ENCODE peak calls at places on chromosomes 12 and 14, in eight cellular contexts. A is testis, Y is transverse colon, F is body of pancreas, C is A549, D is prostate gland, J is suprapubic skin, M is NB4. B is an unnamed sample.

GRCh38 chr14:33617154-33617553 is 333.7 kb downstream of the EGLN3 start:
- DNase-seq in A (no peak), Y (no peak), F (no peak), C (no peak), D (no peak), J (no peak), M (no peak), B (no peak)

GRCh38 chr14:61476737-61477410 is 155.5 kb downstream of the PRKCH start:
- DNase-seq in A (peak; percentile 22), Y (peak; percentile 48), F (no peak), C (peak; percentile 94), D (no peak), J (no peak), M (peak; percentile 93), B (peak; percentile 67)

GRCh38 chr12:6084261-6084968 is 40.1 kb downstream of the VWF start:
- DNase-seq in A (no peak), Y (peak; percentile 15), F (no peak), C (peak; percentile 57), D (no peak), J (peak; percentile 31), M (no peak), B (peak; percentile 78)

GRCh38 chr14:67370830-67371229 is 10.7 kb downstream of the EIF2S1 start:
- DNase-seq in A (no peak), Y (no peak), F (no peak), C (no peak), D (no peak), J (no peak), M (no peak), B (no peak)

GRCh38 chr12:64730585-64730964 is 28.6 kb downstream of the GNS start:
- DNase-seq in A (no peak), Y (no peak), F (no peak), C (no peak), D (no peak), J (no peak), M (peak; percentile 38), B (no peak)

GRCh38 chr14:46054526-46054925 is 597.1 kb downstream of the RPL10L start:
- DNase-seq in A (no peak), Y (no peak), F (no peak), C (no peak), D (no peak), J (no peak), M (no peak), B (no peak)

GRCh38 chr12:1559729-1560128 is 34.7 kb downstream of the FBXL14 start:
- DNase-seq in A (no peak), Y (no peak), F (no peak), C (no peak), D (no peak), J (peak; percentile 16), M (no peak), B (no peak)

GRCh38 chr12:104049278-104050257 is at the start of gene GLT8D2:
- DNase-seq in A (peak; percentile 68), Y (peak; percentile 25), F (peak; percentile 28), C (no peak), D (peak; percentile 30), J (peak; percentile 82), M (peak; percentile 24), B (peak; percentile 89)

GRCh38 chr12:113853491-113853890 is 112.6 kb downstream of the RBM19 start:
- DNase-seq in A (no peak), Y (no peak), F (no peak), C (no peak), D (no peak), J (no peak), M (no peak), B (no peak)

GRCh38 chr12:106118-106561 is 39.6 kb downstream of the IQSEC3 start:
- DNase-seq in A (no peak), Y (peak; percentile 54), F (no peak), C (peak; percentile 25), D (no peak), J (no peak), M (no peak), B (no peak)

GRCh38 chr14:55847766-55848165 is 267.8 kb downstream of the KTN1 start:
- DNase-seq in A (no peak), Y (no peak), F (no peak), C (no peak), D (no peak), J (no peak), M (no peak), B (no peak)

GRCh38 chr14:61146896-61147295 is 134.2 kb downstream of the TMEM30B start:
- DNase-seq in A (no peak), Y (no peak), F (no peak), C (no peak), D (no peak), J (no peak), M (no peak), B (no peak)

DNA sequence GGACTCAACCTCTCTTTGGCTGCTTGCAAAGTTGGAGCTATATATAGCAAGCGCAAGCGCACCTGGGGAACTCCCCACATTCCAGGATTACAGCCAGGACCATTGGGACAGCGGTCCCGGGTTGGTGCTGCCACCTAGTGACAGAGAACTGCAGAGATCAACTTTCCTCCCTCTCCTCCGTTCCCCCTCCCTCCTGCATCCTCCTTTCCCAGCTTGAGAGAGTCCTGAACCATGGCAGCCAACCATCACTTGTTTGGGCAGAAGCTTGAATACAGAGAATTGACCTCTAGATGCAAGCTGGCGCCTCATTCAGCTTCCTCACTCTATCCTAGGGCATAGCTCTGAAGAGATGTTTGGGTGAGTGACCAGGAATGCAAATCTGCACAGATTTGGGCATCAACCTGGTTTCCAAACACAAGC is 17.4 kb upstream of the FLVCR2 start:
- DNase-seq in A (peak; percentile 86), Y (peak; percentile 82), F (peak; percentile 93), C (peak; percentile 87), D (peak; percentile 90), J (no peak), M (peak; percentile 51), B (peak; percentile 91)
- TF ChIP-seq CTCF in A (peak; percentile 59), Y (peak; percentile 76), F (peak; percentile 76), C (peak; percentile 93), D (peak; percentile 82), J (peak; percentile 89), M (peak; percentile 79), B (no peak)

GRCh38 chr14:101007004-101007614 is 103.6 kb upstream of the RTL1 start:
- DNase-seq in A (no peak), Y (no peak), F (peak; percentile 3), C (no peak), D (no peak), J (peak; percentile 65), M (no peak), B (no peak)

GRCh38 chr14:101004176-101004575 is 100.7 kb upstream of the RTL1 start:
- DNase-seq in A (no peak), Y (no peak), F (no peak), C (no peak), D (no peak), J (no peak), M (no peak), B (peak; percentile 77)

GRCh38 chr14:101006008-101006407 is 102.5 kb upstream of the RTL1 start:
- DNase-seq in A (no peak), Y (no peak), F (no peak), C (no peak), D (no peak), J (peak; percentile 40), M (peak; percentile 36), B (peak; percentile 66)

GRCh38 chr14:101005447-101005846 is 101.9 kb upstream of the RTL1 start:
- DNase-seq in A (peak; percentile 34), Y (peak; percentile 17), F (no peak), C (no peak), D (no peak), J (peak; percentile 78), M (peak; percentile 42), B (peak; percentile 31)

DNA sequence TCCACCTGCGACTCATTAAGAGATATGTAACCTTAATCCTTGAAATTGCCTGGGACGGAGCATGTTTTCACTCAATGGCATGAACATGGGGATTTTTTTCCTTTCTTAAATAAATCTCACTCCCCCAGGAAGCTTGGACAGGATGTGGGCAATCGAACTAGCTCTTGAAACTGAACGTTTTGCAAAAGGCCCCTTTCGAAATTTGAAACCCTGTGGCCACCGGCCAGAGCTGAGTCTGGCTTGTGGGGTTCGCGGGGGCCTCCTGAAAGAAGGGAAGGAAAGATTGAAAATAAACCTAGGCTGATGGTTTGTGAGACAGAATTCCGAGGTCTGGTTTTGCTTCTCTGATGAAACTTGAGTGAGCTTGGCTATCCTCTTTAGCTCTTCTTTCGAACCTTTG is 101.4 kb upstream of the RTL1 start:
- DNase-seq in A (no peak), Y (no peak), F (no peak), C (no peak), D (no peak), J (peak; percentile 50), M (peak; percentile 62), B (no peak)
- TF ChIP-seq POLR2A in A (no peak), Y (no peak), F (no peak), C (no peak), D (no peak), J (no peak), M (no peak), B (no peak)

DNA sequence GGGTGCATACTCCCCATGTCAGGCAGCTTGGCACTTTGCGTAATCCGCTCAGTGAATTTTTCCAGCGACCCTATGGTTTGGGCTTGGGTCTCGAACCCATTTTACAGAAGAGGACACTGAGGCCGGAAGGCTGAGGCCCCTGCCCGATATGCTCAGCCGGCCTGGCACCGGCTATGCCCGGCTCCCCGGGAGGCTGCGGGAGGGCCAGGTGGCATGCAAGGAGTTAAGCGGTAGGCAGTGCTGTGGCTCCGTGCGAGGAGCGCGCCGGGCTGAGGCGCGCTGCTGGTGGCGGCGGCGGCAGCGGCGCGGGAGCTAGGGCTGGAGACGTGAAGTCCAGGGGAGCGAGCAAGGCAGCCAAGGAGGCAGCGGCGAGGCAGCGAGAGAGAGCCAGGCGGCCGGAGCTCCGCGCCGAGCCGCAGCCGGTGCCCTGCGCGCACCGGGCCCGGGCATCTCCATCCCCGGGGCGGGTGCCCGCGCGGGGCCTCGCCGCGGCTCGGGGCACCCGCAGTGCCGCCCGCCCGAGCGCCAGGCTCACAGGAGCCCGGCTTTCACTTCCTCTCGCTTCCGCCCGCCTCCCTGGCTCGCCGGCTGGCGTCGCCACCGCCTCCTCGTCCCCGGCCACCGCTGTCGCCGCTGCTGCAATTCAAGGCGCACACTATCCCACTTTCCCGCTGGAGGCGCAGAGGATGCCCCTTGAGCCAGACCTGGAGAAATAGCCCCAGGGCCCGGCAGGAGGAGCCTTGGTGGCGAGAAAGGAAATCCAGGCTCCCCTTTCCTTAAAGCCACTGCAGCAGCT is at the start of gene WSCD2:
- DNase-seq in A (peak; percentile 66), Y (peak; percentile 21), F (peak; percentile 16), C (peak; percentile 52), D (peak; percentile 13), J (no peak), M (peak; percentile 33), B (peak; percentile 88)
- TF ChIP-seq CTCF in A (no peak), Y (no peak), F (no peak), C (peak; percentile 10), D (no peak), J (peak; percentile 18), M (no peak), B (no peak)

DNA sequence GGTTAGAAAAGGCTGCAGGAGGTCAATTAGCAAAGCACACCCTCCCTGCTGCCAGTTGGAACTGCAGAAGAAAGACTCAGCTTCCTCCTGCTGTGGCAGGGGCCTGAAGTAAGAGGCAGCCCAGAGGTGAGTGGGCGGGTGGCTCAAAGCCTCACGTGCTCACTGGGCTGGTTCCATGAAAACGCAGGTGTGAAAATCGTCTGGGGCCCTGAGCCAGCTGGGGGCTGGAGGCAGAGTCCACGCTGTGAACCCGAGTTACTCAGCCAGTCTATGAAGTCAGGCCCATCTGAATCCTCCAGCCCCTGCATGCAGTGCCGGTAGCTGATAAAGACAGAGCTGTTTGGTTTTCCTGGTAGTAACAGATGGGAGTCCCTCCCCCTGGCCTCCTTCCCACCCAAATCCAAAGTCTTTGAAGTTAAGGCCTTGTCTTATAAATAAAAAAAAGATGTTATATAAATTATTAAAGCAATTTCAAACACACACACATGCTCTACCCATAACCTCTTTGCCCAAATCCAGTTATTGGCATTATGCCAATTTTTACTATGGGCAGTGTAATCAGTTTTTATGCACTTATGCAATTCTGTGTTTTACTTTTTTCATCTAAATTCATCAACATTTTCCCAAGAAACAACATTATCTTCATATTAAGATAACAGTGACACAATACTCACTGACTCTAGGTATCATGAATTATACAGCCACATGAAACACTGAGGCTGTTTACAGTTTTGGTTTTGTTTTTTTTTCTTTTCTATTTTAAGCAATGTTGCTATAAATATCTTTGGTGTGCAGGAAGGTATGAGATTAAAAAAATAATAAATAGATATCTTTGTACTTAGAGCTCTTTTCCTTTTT is 57.9 kb upstream of the PNMA1 start:
- DNase-seq in A (peak; percentile 52), Y (peak; percentile 84), F (peak; percentile 90), C (no peak), D (peak; percentile 45), J (no peak), M (peak; percentile 77), B (no peak)
- TF ChIP-seq POLR2A in A (no peak), Y (peak; percentile 20), F (no peak), C (no peak), D (no peak), J (no peak), M (no peak), B (no peak)

B was measured in lower leg skin.